ENCODE peak calls at places on chromosomes 12 and 14, in six cellular contexts. O, Q, N, F, Z and S are unnamed samples.

GRCh38 chr12:31749024-31749704 is 20.3 kb upstream of the AMN1 start:
- DNase-seq in Q (peak), Z (peak), O (peak), N (no peak), F (peak), S (peak)

GRCh38 chr12:49542592-49543160 is 3.8 kb downstream of the KCNH3 start:
- DNase-seq in F (no peak), Q (no peak), N (no peak), O (no peak), Z (no peak), S (no peak)

GRCh38 chr12:104734541-104735075 is 223.5 kb downstream of the SLC41A2 start:
- DNase-seq in Q (no peak), N (no peak), O (no peak), Z (no peak), F (no peak), S (no peak)

GRCh38 chr14:21087294-21088091 is 11.0 kb downstream of the ZNF219 start:
- DNase-seq in F (peak), O (no peak), Q (peak), Z (peak), N (peak), S (peak)

GRCh38 chr12:16076553-16076952 is 165.4 kb downstream of the DERA start:
- DNase-seq in N (peak), Q (peak), Z (peak), F (peak), O (no peak), S (no peak)

GRCh38 chr12:59041241-59042121 is 121.2 kb upstream of the LRIG3 start:
- DNase-seq in N (no peak), F (peak), Q (no peak), Z (peak), O (no peak), S (no peak)

GRCh38 chr14:91444335-91445020 is 26.9 kb upstream of the CCDC88C start:
- DNase-seq in Z (no peak), Q (no peak), F (no peak), O (no peak), N (no peak), S (no peak)

GRCh38 chr12:12941450-12942350 is 10.3 kb downstream of the GPRC5D start:
- DNase-seq in Q (no peak), N (no peak), O (no peak), F (no peak), Z (no peak), S (no peak)

GRCh38 chr12:7101694-7102131 is 7.3 kb downstream of the C1RL start:
- DNase-seq in N (no peak), F (no peak), Q (no peak), Z (no peak), O (no peak), S (no peak)

GRCh38 chr14:99752486-99753121 is 40.6 kb upstream of the EML1 start:
- DNase-seq in Z (peak), O (no peak), F (peak), Q (no peak), N (no peak), S (peak)

GRCh38 chr14:95341564-95341963 is 21.9 kb upstream of the CLMN start:
- DNase-seq in F (no peak), O (no peak), N (no peak), Q (no peak), Z (no peak), S (no peak)

DNA sequence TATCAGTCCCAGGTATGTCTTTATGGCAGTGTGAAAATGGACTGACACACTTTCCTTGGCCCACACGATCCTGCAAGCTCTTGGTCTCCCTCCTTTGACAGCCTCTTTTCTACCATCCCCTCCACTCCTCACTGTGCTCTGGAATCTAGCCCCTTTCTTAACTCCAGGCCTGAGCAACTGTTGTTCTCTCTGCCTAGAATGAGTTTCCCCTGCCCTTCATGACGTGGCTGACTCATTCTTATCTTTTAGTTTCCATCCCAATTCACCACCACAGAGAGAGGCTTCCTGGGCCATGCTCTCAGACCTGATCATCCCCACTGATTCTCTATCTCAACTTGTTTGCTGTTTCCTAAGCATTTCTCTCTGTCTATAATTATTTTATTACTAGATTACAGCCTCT is 157.4 kb upstream of the HMGA2 start:
- DNase-seq in Z (peak), Q (no peak), O (no peak), F (peak), N (no peak), S (no peak)
- H3K14ac ChIP-seq in Z (no peak), Q (no peak), O (no peak), F (peak), N (no peak), S (no peak)

GRCh38 chr12:64674367-64674922 is 64.2 kb downstream of the RASSF3 start:
- DNase-seq in N (no peak), Z (no peak), O (no peak), F (no peak), Q (no peak), S (peak)
- H3K23ac ChIP-seq in N (no peak), Z (no peak), O (no peak), F (peak), Q (no peak), S (peak)

GRCh38 chr14:64594438-64594837 is 44.7 kb downstream of the PPP1R36 start:
- DNase-seq in N (no peak), Q (no peak), O (no peak), F (no peak), Z (no peak), S (no peak)
- H3K14ac ChIP-seq in N (no peak), Q (no peak), O (no peak), F (no peak), Z (no peak), S (no peak)

DNA sequence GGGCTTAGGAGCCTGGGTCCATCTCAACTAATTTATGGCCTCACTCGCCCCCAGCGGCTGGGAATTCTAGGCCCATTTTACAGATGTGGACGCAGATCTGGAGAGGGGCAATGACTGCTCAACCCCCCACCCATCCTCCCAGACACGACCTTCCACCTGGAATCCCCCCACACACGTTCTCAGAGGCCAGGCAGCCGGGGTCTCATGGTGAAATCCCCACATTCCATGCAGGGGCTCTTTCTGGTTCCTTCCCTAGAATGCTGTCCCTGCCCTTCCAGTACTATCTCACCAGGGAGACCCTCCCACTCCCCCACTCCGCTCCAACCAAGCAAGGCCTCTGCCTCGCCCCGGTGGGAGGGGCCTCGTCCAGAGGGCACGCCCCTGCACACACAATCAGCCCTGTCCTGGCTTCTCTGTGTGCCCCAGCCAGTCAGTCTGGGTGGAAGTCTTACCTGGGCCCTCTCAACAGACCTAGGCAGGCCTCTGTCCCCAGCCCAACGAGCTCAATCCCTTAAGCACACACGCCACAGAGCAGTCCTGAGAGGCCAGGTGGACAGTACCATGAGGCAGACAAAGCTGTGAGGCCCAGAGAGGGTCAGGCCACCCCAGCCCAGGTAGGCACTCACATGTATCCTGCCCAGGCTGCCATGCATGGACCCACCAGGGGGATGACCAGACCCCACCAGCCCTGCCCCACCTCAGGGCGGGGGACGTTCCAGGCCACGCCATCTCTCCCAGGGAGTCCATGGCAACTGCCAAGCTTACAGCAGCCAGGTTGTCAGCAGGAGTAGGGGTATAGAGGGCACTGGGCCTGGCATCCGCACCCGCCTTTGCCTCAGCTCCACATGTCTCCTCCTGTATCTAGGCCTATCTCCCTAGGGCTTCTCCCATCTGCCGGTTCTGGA is 1.3 kb upstream of the ANKRD9 start:
- DNase-seq in O (peak), F (no peak), Z (no peak), N (peak), Q (peak), S (peak)
- H3K23ac ChIP-seq in O (no peak), F (no peak), Z (no peak), N (peak), Q (no peak), S (no peak)

GRCh38 chr12:51785906-51786305 is 62.6 kb downstream of the FIGNL2 start:
- DNase-seq in O (no peak), N (no peak), F (no peak), Q (no peak), Z (no peak), S (no peak)

GRCh38 chr12:51784688-51785087 is 63.8 kb downstream of the FIGNL2 start:
- DNase-seq in Q (no peak), F (no peak), Z (no peak), O (no peak), N (no peak), S (no peak)

GRCh38 chr12:51793201-51793600 is 55.3 kb downstream of the FIGNL2 start:
- DNase-seq in Q (no peak), N (no peak), Z (no peak), F (peak), O (no peak), S (no peak)

GRCh38 chr12:51792417-51792816 is 56.1 kb downstream of the FIGNL2 start:
- DNase-seq in Z (no peak), Q (no peak), O (no peak), N (no peak), F (no peak), S (no peak)

DNA sequence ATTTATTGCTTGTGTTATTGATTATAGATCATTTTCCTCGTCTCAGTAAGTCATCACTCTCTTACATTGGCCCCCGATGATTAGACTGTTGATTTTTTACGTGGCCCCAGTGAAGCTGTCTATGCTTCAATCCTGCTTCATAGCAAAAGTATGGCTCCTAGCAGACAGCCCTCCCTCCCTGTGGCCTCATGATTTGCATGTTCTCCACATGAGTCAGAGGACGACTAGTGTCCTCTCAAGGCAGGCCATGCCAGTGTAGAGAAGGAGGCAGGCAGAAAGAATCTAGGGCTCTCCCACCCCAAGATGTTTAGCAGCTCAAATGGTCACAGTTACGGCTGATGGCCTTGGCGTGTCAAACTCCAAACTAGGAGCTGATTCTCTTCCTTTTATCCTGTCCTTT is 59.6 kb downstream of the FIGNL2 start:
- DNase-seq in F (peak), Z (peak), N (no peak), Q (no peak), O (no peak), S (peak)
- H3K14ac ChIP-seq in F (peak), Z (no peak), N (no peak), Q (no peak), O (no peak), S (no peak)

GRCh38 chr12:68505915-68506314 is 104.8 kb upstream of the RAP1B start:
- DNase-seq in Z (no peak), O (no peak), F (no peak), Q (no peak), N (no peak), S (no peak)
- H3K23ac ChIP-seq in Z (no peak), O (no peak), F (no peak), Q (no peak), N (no peak), S (no peak)

DNA sequence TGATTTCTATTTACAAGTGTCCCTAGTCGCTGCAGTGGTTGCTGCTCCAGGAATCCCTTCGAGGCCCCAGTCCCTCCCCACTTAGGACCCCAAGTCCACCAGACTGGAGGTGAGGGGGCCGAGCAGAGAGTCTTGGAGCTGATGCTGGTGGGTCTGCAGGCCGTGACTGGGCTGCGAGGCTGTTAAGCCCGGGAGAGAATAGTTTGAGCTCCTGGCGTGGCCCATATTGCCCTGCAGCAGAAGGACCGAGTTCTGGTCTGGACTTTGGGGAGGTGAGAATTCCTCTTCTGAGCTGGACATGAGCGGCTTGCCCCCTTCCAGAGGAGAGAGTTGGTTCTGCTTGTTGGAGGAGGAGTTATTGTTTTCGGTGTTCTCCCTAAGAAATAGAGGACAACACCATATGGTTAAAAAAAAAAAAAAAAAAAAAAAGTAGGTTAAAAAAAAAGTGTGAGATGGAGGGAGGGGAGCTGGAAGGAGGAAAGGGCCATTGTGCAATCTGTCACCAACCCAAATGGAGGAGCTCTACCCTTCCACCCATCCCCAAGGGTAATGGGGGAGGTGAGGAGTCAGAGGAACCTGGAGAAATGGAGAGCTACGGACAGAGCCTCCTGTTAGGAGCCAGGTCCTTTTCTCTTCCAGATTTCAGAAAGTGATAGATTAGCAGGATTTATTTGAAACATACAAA is 2.9 kb downstream of the SIX1 start:
- DNase-seq in Z (no peak), N (peak), F (no peak), O (no peak), Q (peak), S (no peak)
- H3K14ac ChIP-seq in Z (no peak), N (no peak), F (peak), O (no peak), Q (no peak), S (no peak)